ENCODE peak calls at places on chromosomes 7 and 10, in five cellular contexts. One of them, this sample, is unnamed.

GRCh38 chr7:134584290-134584689 is 35.4 kb downstream of the AKR1B15 start:
- DNase-seq in A549: no peak
- DNase-seq in GM13977: no peak
- DNase-seq in astrocyte of the cerebellum: no peak
- DNase-seq in cardiac muscle cell: no peak
- DNase-seq in this sample: no peak

GRCh38 chr7:7654964-7655363 is 14.4 kb downstream of the UMAD1 start:
- DNase-seq in GM13977: no peak
- DNase-seq in astrocyte of the cerebellum: no peak
- DNase-seq in A549: no peak
- DNase-seq in cardiac muscle cell: no peak
- DNase-seq in this sample: no peak

GRCh38 chr7:46705416-46706255 is 784.6 kb upstream of the IGFBP3 start:
- DNase-seq in astrocyte of the cerebellum: peak
- DNase-seq in GM13977: no peak
- DNase-seq in cardiac muscle cell: no peak
- DNase-seq in A549: no peak
- DNase-seq in this sample: no peak

GRCh38 chr7:157690058-157690832 is 353.4 kb downstream of the DNAJB6 start:
- DNase-seq in GM13977: no peak
- DNase-seq in cardiac muscle cell: no peak
- DNase-seq in astrocyte of the cerebellum: no peak
- DNase-seq in A549: no peak
- DNase-seq in this sample: no peak

GRCh38 chr10:82358486-82359097 is 483.6 kb downstream of the NRG3 start:
- DNase-seq in astrocyte of the cerebellum: no peak
- DNase-seq in cardiac muscle cell: peak
- DNase-seq in GM13977: no peak
- DNase-seq in A549: no peak
- DNase-seq in this sample: no peak

GRCh38 chr10:14801693-14802092 is 27.0 kb upstream of the FAM107B start:
- DNase-seq in cardiac muscle cell: no peak
- DNase-seq in GM13977: no peak
- DNase-seq in astrocyte of the cerebellum: no peak
- DNase-seq in A549: peak
- DNase-seq in this sample: peak

GRCh38 chr7:42014625-42015412 is 222.2 kb downstream of the GLI3 start:
- DNase-seq in cardiac muscle cell: no peak
- DNase-seq in astrocyte of the cerebellum: no peak
- DNase-seq in GM13977: peak
- DNase-seq in A549: peak
- DNase-seq in this sample: peak

GRCh38 chr10:1966698-1967097 is 229.4 kb upstream of the ADARB2 start:
- DNase-seq in astrocyte of the cerebellum: no peak
- DNase-seq in GM13977: no peak
- DNase-seq in cardiac muscle cell: no peak
- DNase-seq in A549: no peak
- DNase-seq in this sample: no peak

GRCh38 chr10:50461834-50462233 is 161.9 kb downstream of the SGMS1 start:
- DNase-seq in cardiac muscle cell: no peak
- DNase-seq in astrocyte of the cerebellum: no peak
- DNase-seq in A549: no peak
- DNase-seq in GM13977: no peak
- DNase-seq in this sample: no peak

GRCh38 chr10:113541554-113541902 is 11.3 kb upstream of the HABP2 start:
- DNase-seq in A549: no peak
- DNase-seq in cardiac muscle cell: peak
- DNase-seq in GM13977: no peak
- DNase-seq in astrocyte of the cerebellum: no peak
- DNase-seq in this sample: no peak

GRCh38 chr7:111561909-111562732 is at the start of gene IMMP2L:
- DNase-seq in astrocyte of the cerebellum: peak
- DNase-seq in A549: peak
- DNase-seq in cardiac muscle cell: peak
- DNase-seq in GM13977: peak
- DNase-seq in this sample: peak

GRCh38 chr7:67551027-67551426 is 554.4 kb downstream of the TYW1 start:
- DNase-seq in astrocyte of the cerebellum: no peak
- DNase-seq in cardiac muscle cell: no peak
- DNase-seq in GM13977: no peak
- DNase-seq in A549: no peak
- DNase-seq in this sample: no peak

DNA sequence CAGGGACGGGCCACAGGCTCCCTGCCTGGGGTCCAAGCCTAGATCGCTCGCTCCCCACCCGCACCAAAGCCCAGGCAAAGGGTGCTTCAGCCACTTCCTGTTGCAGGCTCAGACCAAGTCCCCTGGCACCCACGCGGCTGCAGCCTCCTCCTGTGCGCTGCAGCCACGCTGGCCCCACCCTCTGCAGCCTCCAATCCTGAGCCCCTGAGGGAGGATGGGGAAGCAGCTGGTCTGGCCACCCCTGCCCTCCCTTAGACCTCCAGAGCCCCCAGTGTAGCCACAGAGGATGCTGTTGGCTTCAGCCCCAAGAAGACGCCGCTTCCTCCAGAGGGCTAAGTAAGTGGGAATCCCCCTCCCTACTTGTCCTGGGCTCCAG is 9.3 kb downstream of the LIMK1 start:
- DNase-seq in cardiac muscle cell: no peak
- DNase-seq in GM13977: peak
- DNase-seq in A549: no peak
- DNase-seq in astrocyte of the cerebellum: no peak
- DNase-seq in this sample: peak
- TF ChIP-seq CTCF in cardiac muscle cell: no peak
- TF ChIP-seq CTCF in GM13977: no peak
- TF ChIP-seq CTCF in A549: no peak
- TF ChIP-seq CTCF in astrocyte of the cerebellum: no peak
- TF ChIP-seq CTCF in this sample: no peak

GRCh38 chr7:4241791-4242190 is 440.3 kb upstream of the FOXK1 start:
- DNase-seq in astrocyte of the cerebellum: no peak
- DNase-seq in A549: peak
- DNase-seq in cardiac muscle cell: no peak
- DNase-seq in GM13977: no peak
- DNase-seq in this sample: no peak
- TF ChIP-seq CTCF in astrocyte of the cerebellum: no peak
- TF ChIP-seq CTCF in A549: no peak
- TF ChIP-seq CTCF in cardiac muscle cell: no peak
- TF ChIP-seq CTCF in GM13977: no peak
- TF ChIP-seq CTCF in this sample: peak

DNA sequence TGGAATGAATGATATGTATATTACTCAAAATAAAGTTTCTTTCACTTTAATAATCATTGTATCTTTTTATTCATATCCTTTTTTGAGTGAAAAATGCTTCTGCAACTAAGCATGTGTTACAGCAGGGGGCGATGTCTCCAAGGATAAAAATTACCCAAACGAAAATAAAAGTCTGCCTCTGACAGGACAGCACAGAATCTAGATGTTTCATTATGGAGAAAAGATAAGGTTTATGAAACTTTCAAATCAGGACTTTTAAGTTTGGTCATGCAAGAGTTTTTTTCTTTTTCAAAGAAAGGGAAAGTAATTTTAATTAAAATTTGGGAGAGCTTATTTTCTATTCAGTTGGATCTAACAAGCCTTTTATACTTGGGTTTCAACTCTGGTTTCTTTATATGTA is 48.4 kb downstream of the TES start:
- DNase-seq in GM13977: peak
- DNase-seq in cardiac muscle cell: peak
- DNase-seq in A549: peak
- DNase-seq in astrocyte of the cerebellum: peak
- DNase-seq in this sample: no peak
- TF ChIP-seq CTCF in GM13977: peak
- TF ChIP-seq CTCF in cardiac muscle cell: peak
- TF ChIP-seq CTCF in A549: peak
- TF ChIP-seq CTCF in astrocyte of the cerebellum: peak
- TF ChIP-seq CTCF in this sample: peak

GRCh38 chr10:70364772-70365091 is 17.7 kb downstream of the LRRC20 start:
- DNase-seq in cardiac muscle cell: no peak
- DNase-seq in astrocyte of the cerebellum: no peak
- DNase-seq in GM13977: no peak
- DNase-seq in A549: no peak
- DNase-seq in this sample: no peak
- TF ChIP-seq CTCF in cardiac muscle cell: no peak
- TF ChIP-seq CTCF in astrocyte of the cerebellum: no peak
- TF ChIP-seq CTCF in GM13977: no peak
- TF ChIP-seq CTCF in A549: no peak
- TF ChIP-seq CTCF in this sample: no peak

GRCh38 chr7:151745090-151745638 is 131.8 kb downstream of the PRKAG2 start:
- DNase-seq in GM13977: no peak
- DNase-seq in cardiac muscle cell: peak
- DNase-seq in A549: peak
- DNase-seq in astrocyte of the cerebellum: peak
- DNase-seq in this sample: no peak
- TF ChIP-seq CTCF in GM13977: no peak
- TF ChIP-seq CTCF in cardiac muscle cell: peak
- TF ChIP-seq CTCF in A549: peak
- TF ChIP-seq CTCF in astrocyte of the cerebellum: peak
- TF ChIP-seq CTCF in this sample: no peak

DNA sequence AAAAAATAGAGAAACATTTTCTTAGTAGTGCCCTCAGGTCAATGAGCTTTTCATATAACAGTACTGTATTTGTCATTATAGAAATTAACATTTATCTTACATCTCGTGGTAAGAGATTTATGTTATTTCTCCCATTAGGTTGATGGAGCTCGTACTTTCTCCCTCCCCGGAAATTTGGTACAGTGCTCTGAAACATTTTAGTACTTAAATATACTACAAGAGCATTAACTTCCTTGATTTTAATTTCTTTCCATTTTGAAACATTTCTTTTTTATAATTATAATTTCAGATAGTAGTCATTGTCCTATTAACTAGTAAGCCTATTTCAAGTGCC is 205.4 kb downstream of the MBL2 start:
- DNase-seq in cardiac muscle cell: no peak
- DNase-seq in A549: no peak
- DNase-seq in GM13977: no peak
- DNase-seq in astrocyte of the cerebellum: no peak
- DNase-seq in this sample: no peak
- TF ChIP-seq CTCF in cardiac muscle cell: no peak
- TF ChIP-seq CTCF in A549: peak
- TF ChIP-seq CTCF in GM13977: no peak
- TF ChIP-seq CTCF in astrocyte of the cerebellum: no peak
- TF ChIP-seq CTCF in this sample: no peak